ENCODE peak calls at places on chromosomes 5 and 9, in nine cellular contexts. One of them, this sample, is unnamed.

GRCh38 chr5:87944553-87945320 is 323.9 kb downstream of the TMEM161B start:
- DNase-seq in activated CD8-positive, alpha-beta memory T cell treated with anti-CD3 and anti-CD28 coated beads for 24 hours: no peak
- DNase-seq in neural crest cell: peak; percentile 54
- DNase-seq in H9: peak; percentile 76
- DNase-seq in activated gamma-delta T cell treated with anti-CD3 and anti-CD28 coated beads, Interleukin-2, amount 50 U/mL, for 16 hours: no peak
- DNase-seq in nephron progenitor cell: no peak
- DNase-seq in NCI-H1105: peak; percentile 7
- DNase-seq in naive B cell: no peak
- DNase-seq in EL: no peak
- DNase-seq in this sample: no peak

GRCh38 chr5:151079838-151080619 is 805 bp downstream of the TNIP1 start:
- DNase-seq in NCI-H1105: no peak
- DNase-seq in nephron progenitor cell: no peak
- DNase-seq in naive B cell: no peak
- DNase-seq in activated gamma-delta T cell treated with anti-CD3 and anti-CD28 coated beads, Interleukin-2, amount 50 U/mL, for 16 hours: no peak
- DNase-seq in EL: peak; percentile 85
- DNase-seq in activated CD8-positive, alpha-beta memory T cell treated with anti-CD3 and anti-CD28 coated beads for 24 hours: no peak
- DNase-seq in neural crest cell: no peak
- DNase-seq in H9: no peak
- DNase-seq in this sample: peak; percentile 53

GRCh38 chr5:14251733-14252132 is 108.6 kb downstream of the TRIO start:
- DNase-seq in neural crest cell: no peak
- DNase-seq in H9: no peak
- DNase-seq in activated CD8-positive, alpha-beta memory T cell treated with anti-CD3 and anti-CD28 coated beads for 24 hours: no peak
- DNase-seq in EL: no peak
- DNase-seq in NCI-H1105: no peak
- DNase-seq in nephron progenitor cell: no peak
- DNase-seq in activated gamma-delta T cell treated with anti-CD3 and anti-CD28 coated beads, Interleukin-2, amount 50 U/mL, for 16 hours: no peak
- DNase-seq in naive B cell: no peak
- DNase-seq in this sample: no peak

GRCh38 chr9:116232425-116233159 is 79.0 kb downstream of the PAPPA start:
- DNase-seq in neural crest cell: no peak
- DNase-seq in H9: no peak
- DNase-seq in activated gamma-delta T cell treated with anti-CD3 and anti-CD28 coated beads, Interleukin-2, amount 50 U/mL, for 16 hours: no peak
- DNase-seq in EL: peak; percentile 67
- DNase-seq in NCI-H1105: no peak
- DNase-seq in activated CD8-positive, alpha-beta memory T cell treated with anti-CD3 and anti-CD28 coated beads for 24 hours: no peak
- DNase-seq in naive B cell: no peak
- DNase-seq in nephron progenitor cell: no peak
- DNase-seq in this sample: no peak

GRCh38 chr9:22009563-22009867 is 410 bp upstream of the CDKN2B start:
- DNase-seq in NCI-H1105: no peak
- DNase-seq in nephron progenitor cell: no peak
- DNase-seq in neural crest cell: no peak
- DNase-seq in H9: no peak
- DNase-seq in activated gamma-delta T cell treated with anti-CD3 and anti-CD28 coated beads, Interleukin-2, amount 50 U/mL, for 16 hours: no peak
- DNase-seq in EL: no peak
- DNase-seq in naive B cell: no peak
- DNase-seq in activated CD8-positive, alpha-beta memory T cell treated with anti-CD3 and anti-CD28 coated beads for 24 hours: no peak
- DNase-seq in this sample: no peak

GRCh38 chr5:149853019-149853648 is 91.5 kb downstream of the PDE6A start:
- DNase-seq in nephron progenitor cell: peak; percentile 79
- DNase-seq in activated gamma-delta T cell treated with anti-CD3 and anti-CD28 coated beads, Interleukin-2, amount 50 U/mL, for 16 hours: peak; percentile 23
- DNase-seq in EL: peak; percentile 73
- DNase-seq in activated CD8-positive, alpha-beta memory T cell treated with anti-CD3 and anti-CD28 coated beads for 24 hours: peak; percentile 70
- DNase-seq in NCI-H1105: no peak
- DNase-seq in H9: peak; percentile 81
- DNase-seq in neural crest cell: peak; percentile 82
- DNase-seq in naive B cell: peak; percentile 9
- DNase-seq in this sample: peak; percentile 70

GRCh38 chr9:71506821-71507220 is 261.5 kb downstream of the CEMIP2 start:
- DNase-seq in activated gamma-delta T cell treated with anti-CD3 and anti-CD28 coated beads, Interleukin-2, amount 50 U/mL, for 16 hours: no peak
- DNase-seq in naive B cell: no peak
- DNase-seq in H9: no peak
- DNase-seq in EL: peak; percentile 45
- DNase-seq in NCI-H1105: no peak
- DNase-seq in neural crest cell: no peak
- DNase-seq in activated CD8-positive, alpha-beta memory T cell treated with anti-CD3 and anti-CD28 coated beads for 24 hours: no peak
- DNase-seq in nephron progenitor cell: no peak
- DNase-seq in this sample: no peak

GRCh38 chr9:37801287-37801850 is 772 bp downstream of the DCAF10 start:
- DNase-seq in NCI-H1105: no peak
- DNase-seq in naive B cell: no peak
- DNase-seq in nephron progenitor cell: peak; percentile 60
- DNase-seq in neural crest cell: no peak
- DNase-seq in H9: peak; percentile 32
- DNase-seq in EL: peak; percentile 30
- DNase-seq in activated CD8-positive, alpha-beta memory T cell treated with anti-CD3 and anti-CD28 coated beads for 24 hours: no peak
- DNase-seq in activated gamma-delta T cell treated with anti-CD3 and anti-CD28 coated beads, Interleukin-2, amount 50 U/mL, for 16 hours: peak; percentile 7
- DNase-seq in this sample: peak; percentile 7

GRCh38 chr5:117633093-117633492 is 1058.5 kb upstream of the SEMA6A start:
- DNase-seq in nephron progenitor cell: no peak
- DNase-seq in naive B cell: no peak
- DNase-seq in activated CD8-positive, alpha-beta memory T cell treated with anti-CD3 and anti-CD28 coated beads for 24 hours: no peak
- DNase-seq in H9: no peak
- DNase-seq in NCI-H1105: no peak
- DNase-seq in neural crest cell: no peak
- DNase-seq in EL: no peak
- DNase-seq in activated gamma-delta T cell treated with anti-CD3 and anti-CD28 coated beads, Interleukin-2, amount 50 U/mL, for 16 hours: no peak
- DNase-seq in this sample: no peak

GRCh38 chr5:111308951-111309350 is 84.8 kb downstream of the CAMK4 start:
- DNase-seq in activated CD8-positive, alpha-beta memory T cell treated with anti-CD3 and anti-CD28 coated beads for 24 hours: no peak
- DNase-seq in H9: peak; percentile 48
- DNase-seq in EL: no peak
- DNase-seq in NCI-H1105: no peak
- DNase-seq in neural crest cell: peak; percentile 2
- DNase-seq in activated gamma-delta T cell treated with anti-CD3 and anti-CD28 coated beads, Interleukin-2, amount 50 U/mL, for 16 hours: no peak
- DNase-seq in naive B cell: no peak
- DNase-seq in nephron progenitor cell: no peak
- DNase-seq in this sample: no peak

GRCh38 chr5:138488481-138488945 is 23.2 kb downstream of the EGR1 start:
- DNase-seq in neural crest cell: no peak
- DNase-seq in nephron progenitor cell: no peak
- DNase-seq in H9: no peak
- DNase-seq in NCI-H1105: no peak
- DNase-seq in EL: peak; percentile 76
- DNase-seq in activated gamma-delta T cell treated with anti-CD3 and anti-CD28 coated beads, Interleukin-2, amount 50 U/mL, for 16 hours: no peak
- DNase-seq in activated CD8-positive, alpha-beta memory T cell treated with anti-CD3 and anti-CD28 coated beads for 24 hours: no peak
- DNase-seq in naive B cell: no peak
- DNase-seq in this sample: no peak

GRCh38 chr9:33690156-33690908 is 105.0 kb upstream of the PRSS3 start:
- DNase-seq in activated gamma-delta T cell treated with anti-CD3 and anti-CD28 coated beads, Interleukin-2, amount 50 U/mL, for 16 hours: no peak
- DNase-seq in NCI-H1105: peak; percentile 58
- DNase-seq in activated CD8-positive, alpha-beta memory T cell treated with anti-CD3 and anti-CD28 coated beads for 24 hours: no peak
- DNase-seq in naive B cell: no peak
- DNase-seq in EL: no peak
- DNase-seq in H9: no peak
- DNase-seq in nephron progenitor cell: no peak
- DNase-seq in neural crest cell: no peak
- DNase-seq in this sample: no peak

GRCh38 chr9:5453673-5454072 is 3.3 kb downstream of the CD274 start:
- DNase-seq in activated CD8-positive, alpha-beta memory T cell treated with anti-CD3 and anti-CD28 coated beads for 24 hours: no peak
- DNase-seq in nephron progenitor cell: no peak
- DNase-seq in naive B cell: no peak
- DNase-seq in activated gamma-delta T cell treated with anti-CD3 and anti-CD28 coated beads, Interleukin-2, amount 50 U/mL, for 16 hours: no peak
- DNase-seq in neural crest cell: no peak
- DNase-seq in NCI-H1105: no peak
- DNase-seq in H9: no peak
- DNase-seq in EL: peak; percentile 26
- DNase-seq in this sample: no peak

GRCh38 chr5:63963080-63963735 is 963 bp upstream of the HTR1A start:
- DNase-seq in nephron progenitor cell: peak; percentile 75
- DNase-seq in NCI-H1105: peak; percentile 54
- DNase-seq in EL: peak; percentile 53
- DNase-seq in activated CD8-positive, alpha-beta memory T cell treated with anti-CD3 and anti-CD28 coated beads for 24 hours: no peak
- DNase-seq in activated gamma-delta T cell treated with anti-CD3 and anti-CD28 coated beads, Interleukin-2, amount 50 U/mL, for 16 hours: no peak
- DNase-seq in H9: peak; percentile 73
- DNase-seq in neural crest cell: peak; percentile 70
- DNase-seq in naive B cell: no peak
- DNase-seq in this sample: no peak

GRCh38 chr5:102290004-102290403 is 6.1 kb downstream of the SLCO4C1 start:
- DNase-seq in activated CD8-positive, alpha-beta memory T cell treated with anti-CD3 and anti-CD28 coated beads for 24 hours: no peak
- DNase-seq in NCI-H1105: no peak
- DNase-seq in H9: no peak
- DNase-seq in naive B cell: no peak
- DNase-seq in nephron progenitor cell: no peak
- DNase-seq in neural crest cell: no peak
- DNase-seq in EL: no peak
- DNase-seq in activated gamma-delta T cell treated with anti-CD3 and anti-CD28 coated beads, Interleukin-2, amount 50 U/mL, for 16 hours: no peak
- DNase-seq in this sample: no peak

GRCh38 chr9:105842023-105842644 is 147.8 kb downstream of the TMEM38B start:
- DNase-seq in activated gamma-delta T cell treated with anti-CD3 and anti-CD28 coated beads, Interleukin-2, amount 50 U/mL, for 16 hours: no peak
- DNase-seq in EL: peak; percentile 33
- DNase-seq in activated CD8-positive, alpha-beta memory T cell treated with anti-CD3 and anti-CD28 coated beads for 24 hours: no peak
- DNase-seq in NCI-H1105: peak; percentile 18
- DNase-seq in naive B cell: peak; percentile 14
- DNase-seq in H9: no peak
- DNase-seq in neural crest cell: peak; percentile 40
- DNase-seq in nephron progenitor cell: peak; percentile 51
- DNase-seq in this sample: no peak

GRCh38 chr9:134759001-134759607 is 117.5 kb downstream of the COL5A1 start:
- DNase-seq in H9: no peak
- DNase-seq in nephron progenitor cell: no peak
- DNase-seq in activated gamma-delta T cell treated with anti-CD3 and anti-CD28 coated beads, Interleukin-2, amount 50 U/mL, for 16 hours: no peak
- DNase-seq in neural crest cell: no peak
- DNase-seq in NCI-H1105: no peak
- DNase-seq in naive B cell: no peak
- DNase-seq in activated CD8-positive, alpha-beta memory T cell treated with anti-CD3 and anti-CD28 coated beads for 24 hours: no peak
- DNase-seq in EL: no peak
- DNase-seq in this sample: no peak

GRCh38 chr9:69120380-69121154 is 53.5 kb upstream of the TJP2 start:
- DNase-seq in nephron progenitor cell: peak; percentile 48
- DNase-seq in H9: peak; percentile 96
- DNase-seq in naive B cell: no peak
- DNase-seq in NCI-H1105: peak; percentile 85
- DNase-seq in activated gamma-delta T cell treated with anti-CD3 and anti-CD28 coated beads, Interleukin-2, amount 50 U/mL, for 16 hours: no peak
- DNase-seq in EL: peak; percentile 34
- DNase-seq in neural crest cell: no peak
- DNase-seq in activated CD8-positive, alpha-beta memory T cell treated with anti-CD3 and anti-CD28 coated beads for 24 hours: peak; percentile 58
- DNase-seq in this sample: peak; percentile 95

GRCh38 chr5:135578685-135579341 is at the start of gene CXCL14:
- DNase-seq in EL: peak; percentile 87
- DNase-seq in H9: peak; percentile 83
- DNase-seq in neural crest cell: peak; percentile 42
- DNase-seq in NCI-H1105: no peak
- DNase-seq in activated gamma-delta T cell treated with anti-CD3 and anti-CD28 coated beads, Interleukin-2, amount 50 U/mL, for 16 hours: no peak
- DNase-seq in activated CD8-positive, alpha-beta memory T cell treated with anti-CD3 and anti-CD28 coated beads for 24 hours: no peak
- DNase-seq in nephron progenitor cell: peak; percentile 68
- DNase-seq in naive B cell: no peak
- DNase-seq in this sample: peak; percentile 15

GRCh38 chr5:172798422-172799215 is 27.6 kb upstream of the DUSP1 start:
- DNase-seq in naive B cell: no peak
- DNase-seq in NCI-H1105: no peak
- DNase-seq in H9: no peak
- DNase-seq in EL: peak; percentile 94
- DNase-seq in activated CD8-positive, alpha-beta memory T cell treated with anti-CD3 and anti-CD28 coated beads for 24 hours: no peak
- DNase-seq in nephron progenitor cell: no peak
- DNase-seq in neural crest cell: no peak
- DNase-seq in activated gamma-delta T cell treated with anti-CD3 and anti-CD28 coated beads, Interleukin-2, amount 50 U/mL, for 16 hours: no peak
- DNase-seq in this sample: no peak

GRCh38 chr5:5421149-5421960 is 1.1 kb upstream of the ICE1 start:
- DNase-seq in activated CD8-positive, alpha-beta memory T cell treated with anti-CD3 and anti-CD28 coated beads for 24 hours: peak; percentile 67
- DNase-seq in NCI-H1105: no peak
- DNase-seq in nephron progenitor cell: peak; percentile 5
- DNase-seq in activated gamma-delta T cell treated with anti-CD3 and anti-CD28 coated beads, Interleukin-2, amount 50 U/mL, for 16 hours: no peak
- DNase-seq in EL: peak; percentile 16
- DNase-seq in neural crest cell: no peak
- DNase-seq in H9: no peak
- DNase-seq in naive B cell: peak; percentile 27
- DNase-seq in this sample: no peak

GRCh38 chr9:134963546-134963945 is 45.8 kb upstream of the FCN1 start:
- DNase-seq in activated gamma-delta T cell treated with anti-CD3 and anti-CD28 coated beads, Interleukin-2, amount 50 U/mL, for 16 hours: no peak
- DNase-seq in naive B cell: no peak
- DNase-seq in EL: no peak
- DNase-seq in activated CD8-positive, alpha-beta memory T cell treated with anti-CD3 and anti-CD28 coated beads for 24 hours: no peak
- DNase-seq in nephron progenitor cell: no peak
- DNase-seq in H9: no peak
- DNase-seq in neural crest cell: no peak
- DNase-seq in NCI-H1105: no peak
- DNase-seq in this sample: no peak

GRCh38 chr5:134463991-134464760 is 52.5 kb upstream of the CDKN2AIPNL start:
- DNase-seq in NCI-H1105: no peak
- DNase-seq in nephron progenitor cell: no peak
- DNase-seq in activated gamma-delta T cell treated with anti-CD3 and anti-CD28 coated beads, Interleukin-2, amount 50 U/mL, for 16 hours: no peak
- DNase-seq in neural crest cell: no peak
- DNase-seq in H9: no peak
- DNase-seq in EL: no peak
- DNase-seq in activated CD8-positive, alpha-beta memory T cell treated with anti-CD3 and anti-CD28 coated beads for 24 hours: no peak
- DNase-seq in naive B cell: no peak
- DNase-seq in this sample: no peak

GRCh38 chr5:57207681-57208080 is 33.8 kb downstream of the GPBP1 start:
- DNase-seq in naive B cell: no peak
- DNase-seq in EL: no peak
- DNase-seq in neural crest cell: no peak
- DNase-seq in nephron progenitor cell: no peak
- DNase-seq in NCI-H1105: no peak
- DNase-seq in activated CD8-positive, alpha-beta memory T cell treated with anti-CD3 and anti-CD28 coated beads for 24 hours: no peak
- DNase-seq in activated gamma-delta T cell treated with anti-CD3 and anti-CD28 coated beads, Interleukin-2, amount 50 U/mL, for 16 hours: no peak
- DNase-seq in H9: no peak
- DNase-seq in this sample: no peak

GRCh38 chr5:100749771-100750284 is 153.3 kb downstream of the ST8SIA4 start:
- DNase-seq in activated CD8-positive, alpha-beta memory T cell treated with anti-CD3 and anti-CD28 coated beads for 24 hours: no peak
- DNase-seq in EL: no peak
- DNase-seq in NCI-H1105: no peak
- DNase-seq in nephron progenitor cell: no peak
- DNase-seq in naive B cell: no peak
- DNase-seq in neural crest cell: no peak
- DNase-seq in activated gamma-delta T cell treated with anti-CD3 and anti-CD28 coated beads, Interleukin-2, amount 50 U/mL, for 16 hours: no peak
- DNase-seq in H9: no peak
- DNase-seq in this sample: no peak

GRCh38 chr5:137834498-137834897 is 33.2 kb upstream of the MYOT start:
- DNase-seq in neural crest cell: no peak
- DNase-seq in nephron progenitor cell: no peak
- DNase-seq in activated CD8-positive, alpha-beta memory T cell treated with anti-CD3 and anti-CD28 coated beads for 24 hours: no peak
- DNase-seq in H9: no peak
- DNase-seq in activated gamma-delta T cell treated with anti-CD3 and anti-CD28 coated beads, Interleukin-2, amount 50 U/mL, for 16 hours: no peak
- DNase-seq in naive B cell: no peak
- DNase-seq in NCI-H1105: no peak
- DNase-seq in EL: peak; percentile 60
- DNase-seq in this sample: no peak

GRCh38 chr9:109476781-109477268 is 21.3 kb downstream of the PTPN3 start:
- DNase-seq in nephron progenitor cell: no peak
- DNase-seq in naive B cell: no peak
- DNase-seq in NCI-H1105: no peak
- DNase-seq in EL: no peak
- DNase-seq in activated CD8-positive, alpha-beta memory T cell treated with anti-CD3 and anti-CD28 coated beads for 24 hours: no peak
- DNase-seq in neural crest cell: no peak
- DNase-seq in activated gamma-delta T cell treated with anti-CD3 and anti-CD28 coated beads, Interleukin-2, amount 50 U/mL, for 16 hours: no peak
- DNase-seq in H9: no peak
- DNase-seq in this sample: no peak

GRCh38 chr5:14663734-14664269 is 716 bp upstream of the OTULIN start:
- DNase-seq in neural crest cell: no peak
- DNase-seq in naive B cell: peak; percentile 35
- DNase-seq in activated gamma-delta T cell treated with anti-CD3 and anti-CD28 coated beads, Interleukin-2, amount 50 U/mL, for 16 hours: no peak
- DNase-seq in nephron progenitor cell: peak; percentile 23
- DNase-seq in EL: peak; percentile 42
- DNase-seq in NCI-H1105: peak; percentile 18
- DNase-seq in H9: no peak
- DNase-seq in activated CD8-positive, alpha-beta memory T cell treated with anti-CD3 and anti-CD28 coated beads for 24 hours: no peak
- DNase-seq in this sample: no peak

GRCh38 chr5:148381906-148382305 is 1.9 kb upstream of the FBXO38 start:
- DNase-seq in H9: no peak
- DNase-seq in NCI-H1105: no peak
- DNase-seq in neural crest cell: no peak
- DNase-seq in activated gamma-delta T cell treated with anti-CD3 and anti-CD28 coated beads, Interleukin-2, amount 50 U/mL, for 16 hours: no peak
- DNase-seq in nephron progenitor cell: no peak
- DNase-seq in activated CD8-positive, alpha-beta memory T cell treated with anti-CD3 and anti-CD28 coated beads for 24 hours: no peak
- DNase-seq in EL: no peak
- DNase-seq in naive B cell: no peak
- DNase-seq in this sample: no peak

GRCh38 chr9:37618817-37619216 is 26.4 kb upstream of the TOMM5 start:
- DNase-seq in nephron progenitor cell: no peak
- DNase-seq in NCI-H1105: no peak
- DNase-seq in activated gamma-delta T cell treated with anti-CD3 and anti-CD28 coated beads, Interleukin-2, amount 50 U/mL, for 16 hours: no peak
- DNase-seq in activated CD8-positive, alpha-beta memory T cell treated with anti-CD3 and anti-CD28 coated beads for 24 hours: no peak
- DNase-seq in neural crest cell: no peak
- DNase-seq in H9: no peak
- DNase-seq in naive B cell: no peak
- DNase-seq in EL: peak; percentile 76
- DNase-seq in this sample: no peak

GRCh38 chr5:148382961-148383360 is 797 bp upstream of the FBXO38 start:
- DNase-seq in neural crest cell: no peak
- DNase-seq in activated gamma-delta T cell treated with anti-CD3 and anti-CD28 coated beads, Interleukin-2, amount 50 U/mL, for 16 hours: no peak
- DNase-seq in EL: no peak
- DNase-seq in nephron progenitor cell: no peak
- DNase-seq in activated CD8-positive, alpha-beta memory T cell treated with anti-CD3 and anti-CD28 coated beads for 24 hours: no peak
- DNase-seq in H9: no peak
- DNase-seq in NCI-H1105: no peak
- DNase-seq in naive B cell: no peak
- DNase-seq in this sample: no peak

This sample was measured in prostate gland.